ENCODE peak calls at places on chromosomes 13 and 19, in six cellular contexts. V is SK-N-SH, W is K562, Q is HepG2, J is H1, M is GM12878. H is an unnamed sample.

GRCh38 chr13:83547043-83547442 is 335.2 kb downstream of the SLITRK1 start:
- DNase-seq in V (no peak), W (no peak), Q (no peak), J (no peak), M (no peak), H (no peak)

GRCh38 chr13:89982406-89983085 is 1364.9 kb upstream of the MIR17HG start:
- DNase-seq in V (no peak), W (no peak), Q (no peak), J (no peak), M (no peak), H (no peak)

GRCh38 chr19:40607311-40607871 is 6.2 kb downstream of the LTBP4 start:
- DNase-seq in V (no peak), W (no peak), Q (no peak), J (no peak), M (no peak), H (no peak)

GRCh38 chr19:6092329-6093286 is 17.7 kb downstream of the RFX2 start:
- DNase-seq in V (no peak), W (peak; percentile 79), Q (peak; percentile 56), J (peak; percentile 34), M (no peak), H (no peak)

GRCh38 chr19:38839816-38840582 is 8.4 kb upstream of the ECH1 start:
- DNase-seq in V (no peak), W (peak; percentile 13), Q (no peak), J (no peak), M (no peak), H (no peak)

GRCh38 chr13:51797664-51798488 is 6.1 kb downstream of the DHRS12 start:
- DNase-seq in V (peak; percentile 76), W (no peak), Q (peak; percentile 66), J (no peak), M (no peak), H (peak; percentile 67)

GRCh38 chr13:26583662-26584061 is 26.2 kb downstream of the WASF3 start:
- DNase-seq in V (no peak), W (no peak), Q (no peak), J (no peak), M (no peak), H (no peak)

GRCh38 chr13:26221399-26221720 is 754 bp downstream of the RNF6 start:
- DNase-seq in V (no peak), W (no peak), Q (no peak), J (no peak), M (no peak), H (no peak)

GRCh38 chr13:83620535-83621220 is 261.6 kb downstream of the SLITRK1 start:
- DNase-seq in V (no peak), W (no peak), Q (no peak), J (no peak), M (no peak), H (no peak)

GRCh38 chr19:2976609-2977000 is 759 bp upstream of the TLE6 start:
- DNase-seq in V (peak; percentile 55), W (no peak), Q (no peak), J (no peak), M (no peak), H (no peak)

GRCh38 chr19:2977001-2977685 is at the start of gene TLE6:
- DNase-seq in V (peak; percentile 97), W (peak; percentile 99), Q (peak; percentile 92), J (peak; percentile 95), M (peak; percentile 87), H (peak; percentile 76)

GRCh38 chr19:2974342-2974932 is 2.9 kb upstream of the TLE6 start:
- DNase-seq in V (no peak), W (peak; percentile 53), Q (no peak), J (no peak), M (no peak), H (peak; percentile 46)

GRCh38 chr19:2978467-2978767 is 1.1 kb downstream of the TLE6 start:
- DNase-seq in V (no peak), W (no peak), Q (no peak), J (no peak), M (no peak), H (no peak)

GRCh38 chr19:2977686-2978466 is 512 bp downstream of the TLE6 start:
- DNase-seq in V (no peak), W (peak; percentile 87), Q (no peak), J (no peak), M (no peak), H (no peak)
- H3K4me3 ChIP-seq in V (no peak overlapping the region), W (peak overlapping the region; percentile 35), Q (peak overlapping the region; percentile 62), J (peak overlapping the region; percentile 53), M (peak overlapping the region; percentile 73), H (no peak overlapping the region)

GRCh38 chr13:96871470-96871869 is 122.8 kb downstream of the OXGR1 start:
- DNase-seq in V (no peak), W (no peak), Q (no peak), J (no peak), M (no peak), H (no peak)
- TF ChIP-seq GABPA in V (no peak), W (no peak), Q (no peak), J (no peak), M (no peak), H (no peak)

GRCh38 chr19:4228765-4229178 is 551 bp upstream of the EBI3 start:
- DNase-seq in V (no peak), W (no peak), Q (no peak), J (no peak), M (no peak), H (no peak)

GRCh38 chr19:4227771-4228170 is 1.6 kb upstream of the EBI3 start:
- DNase-seq in V (no peak), W (no peak), Q (no peak), J (no peak), M (no peak), H (no peak)

GRCh38 chr19:4225902-4226301 is 3.4 kb upstream of the EBI3 start:
- DNase-seq in V (no peak), W (no peak), Q (no peak), J (no peak), M (no peak), H (no peak)

GRCh38 chr19:4232614-4233281 is 3.4 kb downstream of the EBI3 start:
- DNase-seq in V (peak; percentile 67), W (no peak), Q (no peak), J (no peak), M (no peak), H (no peak)

DNA sequence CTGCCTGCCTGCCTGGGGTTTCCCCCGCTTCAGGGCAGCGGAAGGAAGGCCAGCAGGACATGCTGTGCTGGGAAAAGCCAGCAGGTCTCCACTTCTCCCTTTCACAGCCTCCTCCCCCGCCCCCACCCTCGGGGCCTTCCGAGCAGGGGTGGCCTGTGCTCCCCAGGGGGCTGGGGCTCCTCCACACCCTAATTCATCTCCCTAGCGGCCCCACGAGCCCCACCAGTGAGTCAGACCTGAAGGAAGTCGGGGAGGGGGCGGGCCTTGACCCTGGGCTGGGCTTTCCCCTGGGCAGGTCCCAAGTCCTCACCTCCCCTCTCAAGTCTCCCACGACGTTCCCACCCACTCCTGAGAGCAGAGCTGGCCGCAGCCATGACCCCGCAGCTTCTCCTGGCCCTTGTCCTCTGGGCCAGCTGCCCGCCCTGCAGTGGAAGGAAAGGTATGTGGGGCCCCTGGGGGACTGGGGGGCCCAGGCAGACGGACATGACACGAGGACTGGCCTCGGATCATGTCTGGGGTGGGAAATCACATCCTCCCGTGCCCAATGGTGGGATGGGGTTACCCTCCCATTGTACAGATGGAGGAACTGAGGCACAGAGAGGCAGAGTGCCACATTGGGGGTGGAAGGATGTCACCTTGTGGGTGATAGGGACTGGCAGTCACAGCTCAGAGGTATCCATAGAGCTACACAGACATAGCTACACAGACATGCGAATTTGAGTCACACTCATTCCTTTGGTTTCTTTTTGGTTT is at the start of gene EBI3:
- DNase-seq in V (no peak), W (peak; percentile 78), Q (no peak), J (no peak), M (peak; percentile 88), H (no peak)
- H3K27ac ChIP-seq in V (no peak within 1 kb of the TSS), W (no peak within 1 kb of the TSS), Q (no peak within 1 kb of the TSS), J (no peak within 1 kb of the TSS), M (peak within 1 kb of the TSS; percentile 99), H (no peak within 1 kb of the TSS)

GRCh38 chr13:41004875-41005693 is 14.0 kb downstream of the ELF1 start:
- DNase-seq in V (no peak), W (no peak), Q (no peak), J (no peak), M (peak; percentile 79), H (peak; percentile 37)
- H3K4me3 ChIP-seq in V (no peak overlapping the region), W (no peak overlapping the region), Q (no peak overlapping the region), J (no peak overlapping the region), M (peak overlapping the region; percentile 18), H (no peak overlapping the region)

DNA sequence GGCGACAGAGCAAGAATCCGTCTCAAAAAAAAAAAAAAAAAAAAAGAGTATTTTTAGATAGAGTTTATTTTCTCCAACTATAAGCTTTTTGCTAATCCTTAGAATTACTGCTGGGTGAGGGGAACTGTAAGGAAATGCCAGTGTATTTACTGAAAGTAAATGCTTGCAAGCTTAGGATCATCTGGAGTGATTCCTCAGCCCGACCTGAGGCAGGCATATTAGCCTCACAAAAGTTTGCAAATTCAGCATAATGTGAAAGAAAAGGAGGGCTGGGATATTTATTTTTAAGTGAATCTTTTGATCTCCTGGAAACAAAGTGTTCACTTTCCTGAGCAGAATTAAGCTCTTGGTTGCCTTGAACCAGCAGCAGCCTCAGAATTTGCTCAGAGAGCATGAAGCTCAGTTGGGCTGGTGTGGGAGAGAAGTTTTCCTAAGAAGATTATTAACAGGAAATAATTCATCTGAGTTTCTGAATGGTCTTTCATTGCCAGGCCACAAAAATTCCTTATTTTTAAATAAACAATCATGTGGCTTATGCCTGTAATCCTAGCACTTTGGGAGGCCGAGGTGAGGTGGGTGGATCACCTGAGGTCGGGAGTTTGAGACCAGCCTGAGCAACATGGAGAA is 24.7 kb upstream of the SPATA13 start:
- DNase-seq in V (no peak), W (no peak), Q (no peak), J (no peak), M (no peak), H (no peak)
- TF ChIP-seq GABPA in V (no peak), W (no peak), Q (no peak), J (no peak), M (no peak), H (no peak)

GRCh38 chr13:38662362-38662761 is 24.5 kb upstream of the FREM2 start:
- DNase-seq in V (no peak), W (no peak), Q (no peak), J (no peak), M (no peak), H (no peak)

GRCh38 chr13:38661276-38661675 is 25.6 kb upstream of the FREM2 start:
- DNase-seq in V (no peak), W (no peak), Q (no peak), J (no peak), M (no peak), H (no peak)

GRCh38 chr13:38657191-38657590 is 29.7 kb upstream of the FREM2 start:
- DNase-seq in V (no peak), W (no peak), Q (no peak), J (no peak), M (no peak), H (no peak)

DNA sequence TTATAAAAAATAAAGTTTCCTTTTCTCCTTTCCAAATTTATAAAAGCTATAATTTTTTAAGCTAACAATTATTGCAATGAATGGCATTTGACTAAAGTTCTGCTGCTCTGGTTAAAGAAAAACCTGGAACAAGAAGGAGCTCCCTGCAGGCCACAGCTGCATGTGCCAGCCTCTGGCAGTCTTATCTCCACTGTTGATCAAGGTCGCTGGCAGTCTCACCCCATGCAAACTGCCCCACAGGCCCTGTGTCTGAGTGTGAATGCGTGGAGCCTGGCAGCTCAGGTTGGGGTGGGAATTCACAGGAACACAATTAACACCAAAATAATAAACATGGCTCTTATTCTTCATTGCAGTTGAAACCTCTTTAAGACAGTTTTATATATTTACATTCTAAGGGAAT is 30.2 kb upstream of the FREM2 start:
- DNase-seq in V (peak; percentile 16), W (no peak), Q (no peak), J (no peak), M (no peak), H (no peak)
- H3K27ac ChIP-seq in V (no peak overlapping the region), W (no peak overlapping the region), Q (no peak overlapping the region), J (no peak overlapping the region), M (no peak overlapping the region), H (no peak overlapping the region)